ENCODE peak calls at places on chromosomes 12 and 14, in six cellular contexts. Y is endodermal cell, D is colonic mucosa, K is A549, E is cardiac muscle cell, L is fibroblast of lung. Z is an unnamed sample.

GRCh38 chr12:78208106-78208505 is 377.4 kb downstream of the NAV3 start:
- DNase-seq in Y (no peak), D (no peak), K (no peak), E (no peak), L (peak), Z (no peak)

GRCh38 chr12:69475237-69475984 is 5.2 kb downstream of the FRS2 start:
- DNase-seq in Y (no peak), D (no peak), K (peak), E (peak), L (peak), Z (no peak)

GRCh38 chr14:67461341-67461985 is 27.1 kb downstream of the TMEM229B start:
- DNase-seq in Y (peak), D (no peak), K (no peak), E (no peak), L (no peak), Z (peak)

GRCh38 chr12:26688344-26688904 is 144.6 kb downstream of the ITPR2 start:
- DNase-seq in Y (no peak), D (no peak), K (no peak), E (no peak), L (no peak), Z (no peak)

GRCh38 chr12:59936546-59936945 is 340.7 kb downstream of the SLC16A7 start:
- DNase-seq in Y (no peak), D (no peak), K (no peak), E (no peak), L (no peak), Z (no peak)

GRCh38 chr14:90456551-90456950 is 59.7 kb downstream of the CALM1 start:
- DNase-seq in Y (no peak), D (no peak), K (no peak), E (no peak), L (no peak), Z (no peak)

GRCh38 chr14:29925106-29925722 is 2.4 kb downstream of the PRKD1 start:
- DNase-seq in Y (peak), D (no peak), K (no peak), E (no peak), L (peak), Z (no peak)

GRCh38 chr14:93778453-93778852 is 9.8 kb downstream of the PRIMA1 start:
- DNase-seq in Y (no peak), D (no peak), K (no peak), E (no peak), L (no peak), Z (no peak)

GRCh38 chr12:78721906-78722305 is 142.7 kb upstream of the SYT1 start:
- DNase-seq in Y (no peak), D (no peak), K (no peak), E (no peak), L (no peak), Z (no peak)

GRCh38 chr12:128091101-128091795 is 175.7 kb upstream of the TMEM132C start:
- DNase-seq in Y (peak), D (no peak), K (no peak), E (peak), L (no peak), Z (no peak)

GRCh38 chr12:25800101-25800500 is 158.4 kb upstream of the RASSF8 start:
- DNase-seq in Y (no peak), D (no peak), K (no peak), E (no peak), L (peak), Z (no peak)

GRCh38 chr14:49593016-49593415 is 5.7 kb upstream of the LRR1 start:
- DNase-seq in Y (no peak), D (no peak), K (no peak), E (no peak), L (peak), Z (no peak)

GRCh38 chr12:129179941-129180340 is 326.7 kb downstream of the GLT1D1 start:
- DNase-seq in Y (no peak), D (no peak), K (no peak), E (no peak), L (no peak), Z (no peak)

GRCh38 chr12:120690083-120690450 is 3.1 kb downstream of the MLEC start:
- DNase-seq in Y (no peak), D (no peak), K (no peak), E (no peak), L (no peak), Z (no peak)

GRCh38 chr14:104639889-104640548 is 35.4 kb upstream of the TMEM179 start:
- DNase-seq in Y (peak), D (peak), K (peak), E (peak), L (peak), Z (peak)

GRCh38 chr14:58298880-58299664 is 717 bp downstream of the ARID4A start:
- DNase-seq in Y (peak), D (peak), K (no peak), E (peak), L (no peak), Z (no peak)

GRCh38 chr12:115404761-115405470 is 720.9 kb upstream of the TBX3 start:
- DNase-seq in Y (no peak), D (no peak), K (peak), E (no peak), L (peak), Z (peak)

GRCh38 chr12:132500137-132500855 is 10.3 kb downstream of the FBRSL1 start:
- DNase-seq in Y (peak), D (no peak), K (no peak), E (no peak), L (no peak), Z (no peak)

GRCh38 chr12:7970475-7971252 is 34.7 kb upstream of the SLC2A3 start:
- DNase-seq in Y (peak), D (peak), K (peak), E (peak), L (peak), Z (peak)

GRCh38 chr12:49296836-49297694 is 2.1 kb downstream of the PRPH start:
- DNase-seq in Y (peak), D (peak), K (peak), E (no peak), L (no peak), Z (peak)

GRCh38 chr14:20848955-20849570 is 42.1 kb upstream of the RNASE3 start:
- DNase-seq in Y (peak), D (no peak), K (peak), E (no peak), L (no peak), Z (no peak)

GRCh38 chr12:93153321-93153720 is 224.2 kb upstream of the EEA1 start:
- DNase-seq in Y (no peak), D (no peak), K (no peak), E (no peak), L (peak), Z (no peak)

GRCh38 chr14:99754141-99755067 is 38.8 kb upstream of the EML1 start:
- DNase-seq in Y (no peak), D (no peak), K (no peak), E (no peak), L (peak), Z (peak)

GRCh38 chr14:52678591-52678990 is 16.8 kb downstream of the ERO1A start:
- DNase-seq in Y (no peak), D (no peak), K (peak), E (no peak), L (no peak), Z (no peak)

GRCh38 chr14:92914087-92914656 is 8.8 kb upstream of the CHGA start:
- DNase-seq in Y (peak), D (peak), K (no peak), E (peak), L (peak), Z (peak)

GRCh38 chr12:88375301-88375959 is 204.8 kb downstream of the KITLG start:
- DNase-seq in Y (no peak), D (no peak), K (no peak), E (no peak), L (no peak), Z (peak)

GRCh38 chr14:105087308-105087962 is 22.2 kb upstream of the GPR132 start:
- DNase-seq in Y (peak), D (peak), K (peak), E (peak), L (peak), Z (peak)

GRCh38 chr14:53055003-53055402 is 98.1 kb downstream of the DDHD1 start:
- DNase-seq in Y (no peak), D (no peak), K (peak), E (peak), L (peak), Z (peak)

GRCh38 chr12:659090-659683 is 4.1 kb downstream of the NINJ2 start:
- DNase-seq in Y (no peak), D (no peak), K (no peak), E (no peak), L (no peak), Z (no peak)

GRCh38 chr12:53533476-53533875 is 26.2 kb upstream of the NPFF start:
- DNase-seq in Y (no peak), D (no peak), K (no peak), E (no peak), L (no peak), Z (no peak)

GRCh38 chr14:96670391-96670790 is 126.8 kb upstream of the VRK1 start:
- DNase-seq in Y (no peak), D (no peak), K (no peak), E (no peak), L (no peak), Z (no peak)

GRCh38 chr12:50720501-50720900 is 43.4 kb upstream of the ATF1 start:
- DNase-seq in Y (no peak), D (no peak), K (no peak), E (no peak), L (peak), Z (no peak)

GRCh38 chr12:116662612-116663144 is 75.2 kb downstream of the SPRING1 start:
- DNase-seq in Y (peak), D (peak), K (no peak), E (no peak), L (peak), Z (peak)

GRCh38 chr12:82383930-82384513 is 25.7 kb downstream of the METTL25 start:
- DNase-seq in Y (no peak), D (no peak), K (peak), E (peak), L (peak), Z (peak)

GRCh38 chr14:59343585-59343984 is 121.6 kb downstream of the GPR135 start:
- DNase-seq in Y (peak), D (no peak), K (no peak), E (peak), L (no peak), Z (no peak)

GRCh38 chr12:52066346-52067080 is 3.3 kb upstream of the ATG101 start:
- DNase-seq in Y (no peak), D (no peak), K (no peak), E (no peak), L (no peak), Z (no peak)

GRCh38 chr12:52073531-52073950 is 3.8 kb downstream of the ATG101 start:
- DNase-seq in Y (no peak), D (no peak), K (no peak), E (no peak), L (no peak), Z (no peak)

GRCh38 chr12:52067081-52067374 is 2.8 kb upstream of the ATG101 start:
- DNase-seq in Y (no peak), D (no peak), K (no peak), E (no peak), L (no peak), Z (no peak)

GRCh38 chr12:52070243-52070925 is 606 bp downstream of the ATG101 start:
- DNase-seq in Y (no peak), D (no peak), K (no peak), E (no peak), L (no peak), Z (no peak)

GRCh38 chr12:52069410-52070242 is at the start of gene ATG101:
- DNase-seq in Y (peak), D (peak), K (peak), E (peak), L (peak), Z (peak)
- TF ChIP-seq CTCF in Y (peak), D (peak), K (peak), E (peak), L (peak), Z (peak)

GRCh38 chr12:95213119-95213518 is 4.1 kb downstream of the FGD6 start:
- DNase-seq in Y (no peak), D (no peak), K (no peak), E (no peak), L (no peak), Z (no peak)

GRCh38 chr12:95214466-95214865 is 2.8 kb downstream of the FGD6 start:
- DNase-seq in Y (no peak), D (no peak), K (no peak), E (no peak), L (no peak), Z (no peak)

GRCh38 chr12:95212576-95212975 is 4.7 kb downstream of the FGD6 start:
- DNase-seq in Y (no peak), D (no peak), K (no peak), E (no peak), L (peak), Z (no peak)

GRCh38 chr12:95215925-95216324 is 1.3 kb downstream of the FGD6 start:
- DNase-seq in Y (no peak), D (no peak), K (peak), E (peak), L (peak), Z (peak)

GRCh38 chr12:95213928-95214327 is 3.3 kb downstream of the FGD6 start:
- DNase-seq in Y (no peak), D (no peak), K (no peak), E (peak), L (no peak), Z (no peak)
- H3K4me3 ChIP-seq in Y (peak), D (no peak), K (no peak), E (no peak), L (no peak), Z (no peak)

DNA sequence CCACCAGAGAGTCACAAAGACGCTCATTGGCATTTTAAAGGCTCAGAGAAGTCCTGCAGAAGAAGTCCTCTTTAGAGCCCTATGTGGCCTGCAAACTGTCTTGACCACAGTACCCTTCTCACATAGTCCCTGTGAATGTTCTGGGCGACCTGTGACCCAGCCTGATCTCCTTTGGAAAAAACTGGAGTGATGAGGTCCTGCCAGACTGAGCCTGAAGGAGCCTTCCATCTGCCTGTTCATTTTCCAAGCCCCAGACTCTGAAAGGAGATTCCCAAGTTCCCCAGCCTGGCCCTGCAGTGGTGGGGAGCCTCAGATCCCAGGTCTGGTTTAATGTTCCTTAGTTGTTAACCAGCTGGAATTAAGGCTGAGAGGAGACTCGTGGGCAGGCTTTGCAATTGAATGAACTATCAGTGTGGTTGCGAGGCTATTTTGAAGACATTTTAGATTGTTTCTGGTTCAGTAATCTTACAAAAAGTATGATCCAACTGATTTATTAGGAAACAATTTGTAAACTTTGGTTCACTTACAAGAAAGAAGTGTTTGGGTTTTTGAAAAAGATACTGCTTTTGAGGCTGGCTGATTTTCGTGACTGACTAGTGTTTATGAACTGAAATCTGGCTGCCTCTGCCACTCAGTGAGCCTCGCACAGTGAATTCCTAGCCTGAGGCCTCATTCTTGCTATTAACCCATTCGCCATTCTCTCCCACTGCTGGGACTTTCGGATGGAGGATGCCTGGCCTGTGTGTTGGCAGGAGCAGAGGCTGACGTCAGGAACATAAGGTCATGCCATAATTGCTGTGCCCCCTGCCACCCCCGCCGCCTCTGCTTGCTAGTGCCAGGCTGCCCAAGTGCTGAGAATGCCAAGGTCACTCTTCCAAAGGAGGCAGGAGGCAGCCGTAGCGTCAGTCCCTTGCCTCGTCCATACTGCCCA is 249.0 kb downstream of the CACNA1C start:
- DNase-seq in Y (peak), D (no peak), K (no peak), E (no peak), L (peak), Z (peak)
- TF ChIP-seq CTCF in Y (no peak), D (no peak), K (no peak), E (no peak), L (no peak), Z (no peak)

DNA sequence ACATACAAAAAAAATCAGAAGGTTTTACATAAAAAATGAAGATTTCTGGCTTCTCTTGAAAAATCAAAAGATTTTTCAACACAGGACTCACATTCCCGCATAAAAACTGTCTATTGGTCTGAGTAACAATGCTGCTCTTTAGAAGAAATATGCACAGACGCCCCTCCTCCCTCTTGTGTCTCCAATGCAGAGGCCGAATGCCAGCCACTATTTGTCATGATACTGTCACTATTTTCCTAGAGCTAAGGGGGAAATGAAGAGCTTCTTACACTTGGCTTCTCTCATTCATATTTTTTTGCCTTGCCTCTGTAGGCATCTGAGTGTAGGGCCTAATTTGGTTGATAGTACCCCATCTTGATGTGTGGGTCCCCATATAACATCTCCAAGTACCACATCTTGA is 98.0 kb downstream of the BBS10 start:
- DNase-seq in Y (peak), D (no peak), K (no peak), E (no peak), L (peak), Z (no peak)
- H3K4me3 ChIP-seq in Y (no peak), D (no peak), K (no peak), E (no peak), L (no peak), Z (no peak)

DNA sequence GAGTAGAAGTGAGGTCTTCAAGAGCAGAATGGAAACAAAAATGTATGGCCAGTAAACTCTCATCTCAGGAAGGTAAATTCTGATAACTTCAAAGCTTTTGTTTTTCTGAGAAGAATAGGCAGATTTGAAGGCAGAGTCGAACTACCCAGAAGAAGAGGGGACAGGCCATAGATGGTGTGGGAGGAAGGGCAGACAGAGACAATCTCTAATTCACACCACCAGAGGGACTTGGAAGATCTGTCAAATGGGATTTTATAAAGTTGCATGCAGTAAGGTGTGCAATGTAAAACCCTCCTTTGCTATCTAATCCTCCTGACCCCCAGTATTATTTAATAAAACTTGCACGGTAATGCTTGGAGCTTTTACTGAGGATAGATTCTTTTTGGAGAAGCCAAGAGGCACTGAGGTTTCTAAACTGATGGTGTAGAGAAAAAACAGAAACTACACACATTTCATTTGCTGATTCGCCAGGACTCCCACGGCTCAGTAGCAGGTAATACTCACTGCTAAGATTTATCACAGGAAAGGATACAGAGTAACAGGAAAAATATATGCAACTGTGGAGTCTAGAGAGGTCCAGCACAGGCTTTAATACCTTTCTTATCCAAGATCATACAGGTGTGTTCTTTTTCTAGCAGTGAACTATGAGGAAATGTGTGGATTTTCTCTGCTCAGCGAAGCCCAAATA is 18.3 kb downstream of the SLC38A2 start:
- DNase-seq in Y (peak), D (no peak), K (no peak), E (no peak), L (no peak), Z (no peak)
- TF ChIP-seq CTCF in Y (peak), D (no peak), K (peak), E (no peak), L (no peak), Z (peak)

DNA sequence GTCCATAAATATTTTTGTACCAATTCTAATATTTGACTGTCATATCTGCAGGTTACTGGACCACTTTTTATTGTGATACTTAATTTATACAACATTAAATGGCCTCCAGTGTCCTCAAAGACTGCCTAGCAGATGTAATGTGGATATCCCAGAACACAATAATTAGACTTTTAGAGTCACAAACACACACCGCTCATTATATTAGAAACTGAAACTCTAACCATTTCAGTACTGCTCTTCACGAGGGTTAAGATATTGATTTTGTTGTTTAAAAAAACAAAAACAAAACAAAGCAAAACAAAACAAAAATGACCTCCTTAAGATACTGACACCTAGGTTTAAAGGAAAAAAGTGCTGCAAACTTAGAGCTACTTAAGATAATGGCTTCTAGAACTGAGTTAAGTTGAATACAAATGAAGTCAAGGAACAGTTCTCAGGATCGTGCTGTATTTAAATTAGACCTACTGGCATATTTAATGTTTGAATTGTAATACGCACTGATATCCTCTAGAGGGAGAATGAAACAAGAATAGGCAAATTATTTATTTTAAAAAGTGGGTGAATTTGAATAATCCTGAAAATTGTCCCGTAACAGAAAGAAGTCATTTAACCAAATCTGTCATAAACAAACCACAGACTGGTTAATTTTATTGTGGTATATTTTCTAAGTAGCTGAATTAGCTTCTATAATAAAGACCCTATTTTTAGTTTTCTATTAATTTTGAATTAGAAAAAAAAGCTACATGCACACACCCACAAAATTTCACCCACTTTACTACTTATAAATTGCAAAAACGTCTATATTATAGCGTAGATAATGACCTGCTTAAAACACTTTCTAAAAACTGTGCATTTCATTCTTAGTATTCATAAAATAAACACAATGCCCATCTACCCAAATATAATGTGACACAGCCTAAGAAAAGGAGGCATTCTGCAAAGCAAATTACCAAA is 395.2 kb upstream of the DCN start:
- DNase-seq in Y (no peak), D (no peak), K (peak), E (peak), L (peak), Z (peak)
- H3K4me3 ChIP-seq in Y (no peak), D (peak), K (peak), E (no peak), L (peak), Z (no peak)